ENCODE peak calls at places on chromosomes 4 and X, in five cellular contexts. One of them, this sample, is unnamed.

GRCh38 chr4:86816463-86817107 is 32.6 kb downstream of the SLC10A6 start:
- DNase-seq in smooth muscle cell of the brain vasculature: peak; percentile 18
- DNase-seq in sigmoid colon: peak; percentile 68
- DNase-seq in activated naive CD4-positive, alpha-beta T cell: no peak
- DNase-seq in lower lobe of right lung: no peak
- DNase-seq in this sample: no peak

GRCh38 chr4:19293080-19293479 is 958.6 kb upstream of the SLIT2 start:
- DNase-seq in smooth muscle cell of the brain vasculature: no peak
- DNase-seq in lower lobe of right lung: no peak
- DNase-seq in sigmoid colon: no peak
- DNase-seq in activated naive CD4-positive, alpha-beta T cell: no peak
- DNase-seq in this sample: no peak

GRCh38 chrX:1239681-1240142 is 27.3 kb upstream of the CRLF2 start:
- DNase-seq in smooth muscle cell of the brain vasculature: no peak
- DNase-seq in sigmoid colon: peak; percentile 84
- DNase-seq in activated naive CD4-positive, alpha-beta T cell: no peak
- DNase-seq in lower lobe of right lung: peak; percentile 90
- DNase-seq in this sample: no peak

GRCh38 chr4:109072595-109072994 is 229.9 kb downstream of the COL25A1 start:
- DNase-seq in lower lobe of right lung: no peak
- DNase-seq in smooth muscle cell of the brain vasculature: peak; percentile 72
- DNase-seq in activated naive CD4-positive, alpha-beta T cell: no peak
- DNase-seq in sigmoid colon: no peak
- DNase-seq in this sample: no peak

GRCh38 chrX:143873343-143873742 is 10.5 kb upstream of the UBE2NL start:
- DNase-seq in sigmoid colon: no peak
- DNase-seq in activated naive CD4-positive, alpha-beta T cell: no peak
- DNase-seq in lower lobe of right lung: no peak
- DNase-seq in smooth muscle cell of the brain vasculature: no peak
- DNase-seq in this sample: no peak

GRCh38 chr4:65083076-65083475 is 587.2 kb downstream of the EPHA5 start:
- DNase-seq in sigmoid colon: no peak
- DNase-seq in activated naive CD4-positive, alpha-beta T cell: no peak
- DNase-seq in smooth muscle cell of the brain vasculature: no peak
- DNase-seq in lower lobe of right lung: no peak
- DNase-seq in this sample: no peak

GRCh38 chr4:141074098-141074878 is 59.0 kb downstream of the RNF150 start:
- DNase-seq in lower lobe of right lung: no peak
- DNase-seq in activated naive CD4-positive, alpha-beta T cell: no peak
- DNase-seq in sigmoid colon: no peak
- DNase-seq in smooth muscle cell of the brain vasculature: no peak
- DNase-seq in this sample: no peak

GRCh38 chr4:172983014-172983413 is 185.6 kb upstream of the GALNT7 start:
- DNase-seq in activated naive CD4-positive, alpha-beta T cell: no peak
- DNase-seq in lower lobe of right lung: no peak
- DNase-seq in sigmoid colon: no peak
- DNase-seq in smooth muscle cell of the brain vasculature: no peak
- DNase-seq in this sample: no peak

GRCh38 chr4:99754756-99755155 is 61.9 kb upstream of the DAPP1 start:
- DNase-seq in smooth muscle cell of the brain vasculature: no peak
- DNase-seq in activated naive CD4-positive, alpha-beta T cell: no peak
- DNase-seq in lower lobe of right lung: no peak
- DNase-seq in sigmoid colon: no peak
- DNase-seq in this sample: no peak

GRCh38 chrX:50905334-50905733 is 5.2 kb upstream of the BMP15 start:
- DNase-seq in activated naive CD4-positive, alpha-beta T cell: no peak
- DNase-seq in sigmoid colon: no peak
- DNase-seq in lower lobe of right lung: no peak
- DNase-seq in smooth muscle cell of the brain vasculature: no peak
- DNase-seq in this sample: peak; percentile 16

GRCh38 chrX:10618911-10619310 is 1.5 kb downstream of the MID1 start:
- DNase-seq in activated naive CD4-positive, alpha-beta T cell: no peak
- DNase-seq in smooth muscle cell of the brain vasculature: no peak
- DNase-seq in lower lobe of right lung: no peak
- DNase-seq in sigmoid colon: no peak
- DNase-seq in this sample: no peak

GRCh38 chr4:185068837-185069236 is 50.5 kb downstream of the HELT start:
- DNase-seq in sigmoid colon: no peak
- DNase-seq in activated naive CD4-positive, alpha-beta T cell: no peak
- DNase-seq in smooth muscle cell of the brain vasculature: no peak
- DNase-seq in lower lobe of right lung: no peak
- DNase-seq in this sample: no peak

GRCh38 chrX:2406891-2407518 is 93.8 kb downstream of the DHRSX start:
- DNase-seq in sigmoid colon: no peak
- DNase-seq in smooth muscle cell of the brain vasculature: no peak
- DNase-seq in activated naive CD4-positive, alpha-beta T cell: no peak
- DNase-seq in lower lobe of right lung: no peak
- DNase-seq in this sample: no peak

GRCh38 chr4:174538123-174538875 is 16.0 kb upstream of the HPGD start:
- DNase-seq in activated naive CD4-positive, alpha-beta T cell: no peak
- DNase-seq in lower lobe of right lung: no peak
- DNase-seq in sigmoid colon: no peak
- DNase-seq in smooth muscle cell of the brain vasculature: no peak
- DNase-seq in this sample: no peak

GRCh38 chrX:1601051-1601767 is 9.8 kb downstream of the AKAP17A start:
- DNase-seq in smooth muscle cell of the brain vasculature: no peak
- DNase-seq in lower lobe of right lung: peak; percentile 38
- DNase-seq in activated naive CD4-positive, alpha-beta T cell: no peak
- DNase-seq in sigmoid colon: no peak
- DNase-seq in this sample: no peak

GRCh38 chr4:16294455-16294854 is 68.2 kb upstream of the TAPT1 start:
- DNase-seq in sigmoid colon: no peak
- DNase-seq in lower lobe of right lung: no peak
- DNase-seq in smooth muscle cell of the brain vasculature: no peak
- DNase-seq in activated naive CD4-positive, alpha-beta T cell: no peak
- DNase-seq in this sample: no peak

GRCh38 chrX:47216393-47216925 is 2.0 kb upstream of the CDK16 start:
- DNase-seq in sigmoid colon: no peak
- DNase-seq in activated naive CD4-positive, alpha-beta T cell: no peak
- DNase-seq in smooth muscle cell of the brain vasculature: no peak
- DNase-seq in lower lobe of right lung: no peak
- DNase-seq in this sample: no peak

GRCh38 chr4:16259531-16260246 is 33.4 kb upstream of the TAPT1 start:
- DNase-seq in smooth muscle cell of the brain vasculature: no peak
- DNase-seq in sigmoid colon: no peak
- DNase-seq in activated naive CD4-positive, alpha-beta T cell: no peak
- DNase-seq in lower lobe of right lung: no peak
- DNase-seq in this sample: no peak

GRCh38 chr4:152289963-152290362 is 245.9 kb downstream of the FBXW7 start:
- DNase-seq in sigmoid colon: no peak
- DNase-seq in smooth muscle cell of the brain vasculature: no peak
- DNase-seq in lower lobe of right lung: no peak
- DNase-seq in activated naive CD4-positive, alpha-beta T cell: no peak
- DNase-seq in this sample: no peak

GRCh38 chr4:98584265-98584664 is 74.1 kb downstream of the TSPAN5 start:
- DNase-seq in smooth muscle cell of the brain vasculature: no peak
- DNase-seq in lower lobe of right lung: no peak
- DNase-seq in sigmoid colon: no peak
- DNase-seq in activated naive CD4-positive, alpha-beta T cell: no peak
- DNase-seq in this sample: no peak

GRCh38 chr4:140789752-140790151 is 33.6 kb upstream of the TBC1D9 start:
- DNase-seq in activated naive CD4-positive, alpha-beta T cell: no peak
- DNase-seq in smooth muscle cell of the brain vasculature: no peak
- DNase-seq in lower lobe of right lung: no peak
- DNase-seq in sigmoid colon: no peak
- DNase-seq in this sample: no peak

GRCh38 chrX:38754102-38754790 is 47.0 kb upstream of the MID1IP1 start:
- DNase-seq in activated naive CD4-positive, alpha-beta T cell: no peak
- DNase-seq in lower lobe of right lung: no peak
- DNase-seq in sigmoid colon: no peak
- DNase-seq in smooth muscle cell of the brain vasculature: peak; percentile 18
- DNase-seq in this sample: peak; percentile 55

GRCh38 chr4:47642985-47643745 is 158.1 kb downstream of the ATP10D start:
- DNase-seq in lower lobe of right lung: no peak
- DNase-seq in sigmoid colon: no peak
- DNase-seq in activated naive CD4-positive, alpha-beta T cell: no peak
- DNase-seq in smooth muscle cell of the brain vasculature: no peak
- DNase-seq in this sample: no peak

GRCh38 chrX:108224727-108225455 is 133.3 kb downstream of the ATG4A start:
- DNase-seq in lower lobe of right lung: no peak
- DNase-seq in sigmoid colon: no peak
- DNase-seq in activated naive CD4-positive, alpha-beta T cell: no peak
- DNase-seq in smooth muscle cell of the brain vasculature: no peak
- DNase-seq in this sample: peak; percentile 27

GRCh38 chr4:20178902-20179576 is 72.7 kb upstream of the SLIT2 start:
- DNase-seq in lower lobe of right lung: no peak
- DNase-seq in smooth muscle cell of the brain vasculature: no peak
- DNase-seq in sigmoid colon: no peak
- DNase-seq in activated naive CD4-positive, alpha-beta T cell: no peak
- DNase-seq in this sample: no peak

GRCh38 chrX:134636859-134637258 is 21.4 kb downstream of the PLAC1 start:
- DNase-seq in lower lobe of right lung: no peak
- DNase-seq in activated naive CD4-positive, alpha-beta T cell: no peak
- DNase-seq in smooth muscle cell of the brain vasculature: no peak
- DNase-seq in sigmoid colon: no peak
- DNase-seq in this sample: no peak

GRCh38 chr4:38562751-38563198 is 101.2 kb upstream of the KLF3 start:
- DNase-seq in lower lobe of right lung: no peak
- DNase-seq in sigmoid colon: peak; percentile 74
- DNase-seq in smooth muscle cell of the brain vasculature: no peak
- DNase-seq in activated naive CD4-positive, alpha-beta T cell: no peak
- DNase-seq in this sample: no peak

GRCh38 chrX:2401590-2402360 is 99.0 kb downstream of the DHRSX start:
- DNase-seq in smooth muscle cell of the brain vasculature: peak; percentile 54
- DNase-seq in activated naive CD4-positive, alpha-beta T cell: no peak
- DNase-seq in sigmoid colon: no peak
- DNase-seq in lower lobe of right lung: no peak
- DNase-seq in this sample: peak; percentile 94

GRCh38 chr4:91064157-91064853 is 937.1 kb downstream of the CCSER1 start:
- DNase-seq in sigmoid colon: no peak
- DNase-seq in lower lobe of right lung: no peak
- DNase-seq in activated naive CD4-positive, alpha-beta T cell: no peak
- DNase-seq in smooth muscle cell of the brain vasculature: peak; percentile 6
- DNase-seq in this sample: no peak

GRCh38 chrX:6989858-6990257 is 157.7 kb upstream of the STS start:
- DNase-seq in lower lobe of right lung: no peak
- DNase-seq in smooth muscle cell of the brain vasculature: no peak
- DNase-seq in activated naive CD4-positive, alpha-beta T cell: no peak
- DNase-seq in sigmoid colon: no peak
- DNase-seq in this sample: no peak